ENCODE peak calls at places on chromosome 11, in four cellular contexts. R is GM12891, C is GM12878, M is K562. P is an unnamed sample.

GRCh38 chr11:16191852-16192240 is 164.5 kb downstream of the SOX6 start:
- DNase-seq in M (no peak), R (no peak), C (no peak), P (no peak)

GRCh38 chr11:76266269-76266668 is 60.0 kb upstream of the WNT11 start:
- DNase-seq in R (no peak), M (no peak), C (no peak), P (no peak)

GRCh38 chr11:2122222-2122906 is 16.8 kb downstream of the IGF2 start:
- DNase-seq in C (no peak), R (no peak), M (no peak), P (no peak)

GRCh38 chr11:102346748-102347525 is at the start of gene BIRC2:
- DNase-seq in R (peak), C (peak), M (peak), P (peak)

GRCh38 chr11:118915941-118916841 is 9.5 kb downstream of the BCL9L start:
- DNase-seq in R (no peak), M (no peak), C (no peak), P (no peak)

GRCh38 chr11:17769218-17769617 is 34.6 kb downstream of the KCNC1 start:
- DNase-seq in C (no peak), M (no peak), R (no peak), P (no peak)

GRCh38 chr11:75852406-75853017 is 37.5 kb downstream of the UVRAG start:
- DNase-seq in R (no peak), C (no peak), M (no peak), P (no peak)

GRCh38 chr11:97683733-97684132 is 1293.9 kb downstream of the JRKL start:
- DNase-seq in R (no peak), C (no peak), M (peak), P (peak)

GRCh38 chr11:126502159-126502558 is 146.7 kb downstream of the ST3GAL4 start:
- DNase-seq in R (no peak), C (no peak), M (no peak), P (no peak)

GRCh38 chr11:107473797-107474196 is 16.2 kb upstream of the CWF19L2 start:
- DNase-seq in C (no peak), R (no peak), M (no peak), P (no peak)

GRCh38 chr11:115503886-115504278 is 333 bp downstream of the CADM1 start:
- DNase-seq in R (no peak), C (no peak), M (no peak), P (no peak)

GRCh38 chr11:91946397-91947090 is 278.1 kb upstream of the FAT3 start:
- DNase-seq in M (no peak), C (no peak), R (no peak), P (no peak)

GRCh38 chr11:48036011-48036410 is 55.7 kb downstream of the PTPRJ start:
- DNase-seq in R (no peak), C (no peak), M (no peak), P (no peak)

GRCh38 chr11:120306519-120307242 is 18.4 kb upstream of the TLCD5 start:
- DNase-seq in R (no peak), M (peak), C (no peak), P (no peak)

GRCh38 chr11:109071712-109072524 is 350.1 kb upstream of the C11orf87 start:
- DNase-seq in R (no peak), M (no peak), C (no peak), P (no peak)

GRCh38 chr11:74417860-74418508 is 19.8 kb upstream of the PGM2L1 start:
- DNase-seq in M (no peak), C (no peak), R (no peak), P (no peak)
- TF ChIP-seq SPI1 in M (no peak), C (no peak), R (no peak), P (no peak)

DNA sequence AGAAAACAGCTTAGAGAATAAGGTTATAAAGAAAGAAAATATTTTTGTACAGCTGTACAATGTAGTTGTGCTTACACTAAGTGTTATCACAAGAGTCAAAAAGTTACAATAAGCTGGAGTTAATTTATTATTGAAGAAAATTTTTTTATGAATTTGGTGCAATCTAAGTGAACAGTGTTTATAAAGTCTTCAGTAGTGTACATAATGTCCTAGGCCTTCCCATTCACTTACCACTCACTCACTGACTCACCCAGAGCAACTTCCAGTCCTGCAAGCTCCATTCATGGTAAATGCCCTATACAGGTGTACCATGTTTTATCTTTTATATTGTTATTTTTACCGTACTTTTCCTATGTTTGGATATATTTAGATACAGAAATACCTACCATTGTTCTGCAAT is 34.7 kb downstream of the GDPD4 start:
- DNase-seq in M (no peak), R (no peak), C (no peak), P (no peak)
- TF ChIP-seq SPI1 in M (no peak), R (no peak), C (no peak), P (no peak)

DNA sequence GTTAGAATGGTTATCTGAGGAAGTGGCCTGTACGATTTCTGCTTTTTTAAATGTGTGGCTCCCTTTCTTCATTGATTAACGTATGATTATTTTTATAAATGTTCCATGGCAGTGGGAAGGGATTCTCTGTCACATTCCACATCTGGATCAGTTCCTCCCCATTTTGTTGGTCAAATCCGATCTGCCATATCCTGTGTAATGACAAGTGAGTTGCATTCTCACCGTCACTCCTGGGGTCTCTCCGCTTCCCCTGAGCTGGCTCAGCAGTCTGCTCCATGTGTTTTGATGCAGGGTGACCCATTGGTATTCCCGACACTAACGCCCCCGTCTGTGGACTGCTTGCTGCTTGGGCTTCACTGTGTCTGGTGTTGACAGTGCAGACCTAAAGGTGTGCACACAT is 20.4 kb downstream of the NEAT1 start:
- DNase-seq in R (no peak), M (peak), C (no peak), P (no peak)
- TF ChIP-seq SPI1 in R (peak), M (peak), C (peak), P (no peak)

GRCh38 chr11:70558651-70559050 is 160.3 kb downstream of the CTTN start:
- DNase-seq in C (no peak), R (no peak), M (no peak), P (no peak)

GRCh38 chr11:70557742-70558485 is 159.6 kb downstream of the CTTN start:
- DNase-seq in M (no peak), C (no peak), R (no peak), P (no peak)

GRCh38 chr11:70555092-70555491 is 156.8 kb downstream of the CTTN start:
- DNase-seq in C (no peak), R (no peak), M (no peak), P (no peak)

GRCh38 chr11:70559516-70559915 is 161.2 kb downstream of the CTTN start:
- DNase-seq in C (no peak), R (no peak), M (no peak), P (no peak)

GRCh38 chr11:70556884-70557741 is 158.8 kb downstream of the CTTN start:
- DNase-seq in C (no peak), M (no peak), R (no peak), P (peak)
- TF ChIP-seq SPI1 in C (peak), M (peak), R (peak), P (peak)

GRCh38 chr11:121426476-121427454 is 25.3 kb upstream of the SORL1 start:
- DNase-seq in M (peak), R (no peak), C (no peak), P (no peak)
- TF ChIP-seq SPI1 in M (no peak), R (no peak), C (no peak), P (no peak)

DNA sequence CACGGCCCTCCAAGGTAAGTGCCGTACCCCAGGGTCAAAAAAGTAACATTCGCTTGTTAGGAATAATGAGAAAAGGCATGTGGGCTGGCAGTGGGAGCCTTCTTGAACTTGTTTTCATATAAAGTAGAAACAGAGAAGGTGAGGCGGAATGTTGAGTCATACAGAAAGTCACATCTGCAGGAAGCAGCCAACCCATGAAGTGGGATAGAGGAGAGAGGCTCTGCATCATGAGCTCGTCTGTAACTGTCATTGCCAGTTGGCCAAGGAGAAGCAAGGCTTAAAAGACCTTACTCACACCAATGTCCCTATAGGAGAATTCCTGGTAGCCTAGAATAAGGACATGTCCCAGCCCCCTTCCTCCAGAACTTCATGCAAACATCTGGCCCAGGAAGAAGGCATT is 253.3 kb downstream of the BUD13 start:
- DNase-seq in M (no peak), R (no peak), C (no peak), P (no peak)
- TF ChIP-seq SPI1 in M (no peak), R (no peak), C (no peak), P (no peak)

P was measured in HL-60.